ENCODE peak calls at places on chromosome 3, in five cellular contexts. One of them, this sample, is unnamed.

GRCh38 chr3:56119575-56120349 is 348.5 kb downstream of the ERC2 start:
- DNase-seq in BJ: peak
- DNase-seq in HepG2: no peak
- DNase-seq in GM20000: no peak
- DNase-seq in fibroblast of mammary gland: peak
- DNase-seq in this sample: no peak

GRCh38 chr3:81352867-81353266 is 408.6 kb downstream of the GBE1 start:
- DNase-seq in fibroblast of mammary gland: peak
- DNase-seq in BJ: no peak
- DNase-seq in HepG2: peak
- DNase-seq in GM20000: no peak
- DNase-seq in this sample: no peak

GRCh38 chr3:144052275-144052674 is 80.7 kb downstream of the DIPK2A start:
- DNase-seq in HepG2: no peak
- DNase-seq in BJ: no peak
- DNase-seq in fibroblast of mammary gland: peak
- DNase-seq in GM20000: no peak
- DNase-seq in this sample: no peak

GRCh38 chr3:135916310-135916709 is 49.2 kb upstream of the PPP2R3A start:
- DNase-seq in BJ: no peak
- DNase-seq in HepG2: no peak
- DNase-seq in GM20000: no peak
- DNase-seq in fibroblast of mammary gland: no peak
- DNase-seq in this sample: no peak

GRCh38 chr3:69288161-69288895 is 97.6 kb downstream of the FRMD4B start:
- DNase-seq in GM20000: no peak
- DNase-seq in HepG2: no peak
- DNase-seq in BJ: no peak
- DNase-seq in fibroblast of mammary gland: no peak
- DNase-seq in this sample: no peak

GRCh38 chr3:68288050-68288449 is 633.6 kb upstream of the SUCLG2 start:
- DNase-seq in HepG2: no peak
- DNase-seq in BJ: no peak
- DNase-seq in GM20000: no peak
- DNase-seq in fibroblast of mammary gland: no peak
- DNase-seq in this sample: no peak

GRCh38 chr3:63467392-63467791 is 185.1 kb upstream of the SNTN start:
- DNase-seq in HepG2: no peak
- DNase-seq in fibroblast of mammary gland: no peak
- DNase-seq in BJ: no peak
- DNase-seq in GM20000: no peak
- DNase-seq in this sample: no peak

GRCh38 chr3:65013053-65013452 is 325.3 kb upstream of the ADAMTS9 start:
- DNase-seq in GM20000: no peak
- DNase-seq in HepG2: no peak
- DNase-seq in fibroblast of mammary gland: no peak
- DNase-seq in BJ: no peak
- DNase-seq in this sample: no peak

GRCh38 chr3:85159376-85159775 is 200.6 kb downstream of the CADM2 start:
- DNase-seq in BJ: no peak
- DNase-seq in fibroblast of mammary gland: no peak
- DNase-seq in HepG2: no peak
- DNase-seq in GM20000: no peak
- DNase-seq in this sample: no peak

GRCh38 chr3:28973621-28974020 is 307.2 kb upstream of the RBMS3 start:
- DNase-seq in GM20000: no peak
- DNase-seq in BJ: no peak
- DNase-seq in HepG2: no peak
- DNase-seq in fibroblast of mammary gland: no peak
- DNase-seq in this sample: no peak

GRCh38 chr3:153829596-153830170 is 291.5 kb upstream of the ARHGEF26 start:
- DNase-seq in GM20000: no peak
- DNase-seq in fibroblast of mammary gland: peak
- DNase-seq in HepG2: no peak
- DNase-seq in BJ: no peak
- DNase-seq in this sample: no peak

GRCh38 chr3:89434621-89435380 is 327.4 kb downstream of the EPHA3 start:
- DNase-seq in HepG2: no peak
- DNase-seq in BJ: no peak
- DNase-seq in GM20000: no peak
- DNase-seq in fibroblast of mammary gland: no peak
- DNase-seq in this sample: no peak

GRCh38 chr3:55434789-55435188 is 52.3 kb downstream of the WNT5A start:
- DNase-seq in fibroblast of mammary gland: peak
- DNase-seq in BJ: no peak
- DNase-seq in HepG2: no peak
- DNase-seq in GM20000: peak
- DNase-seq in this sample: peak

GRCh38 chr3:75272708-75273107 is 391.4 kb upstream of the FRG2C start:
- DNase-seq in GM20000: no peak
- DNase-seq in fibroblast of mammary gland: peak
- DNase-seq in HepG2: no peak
- DNase-seq in BJ: peak
- DNase-seq in this sample: no peak

GRCh38 chr3:141242035-141242721 is 10.6 kb downstream of the PXYLP1 start:
- DNase-seq in GM20000: no peak
- DNase-seq in BJ: no peak
- DNase-seq in HepG2: no peak
- DNase-seq in fibroblast of mammary gland: peak
- DNase-seq in this sample: no peak

GRCh38 chr3:172591876-172592771 is 68.9 kb upstream of the TNFSF10 start:
- DNase-seq in BJ: no peak
- DNase-seq in fibroblast of mammary gland: no peak
- DNase-seq in GM20000: peak
- DNase-seq in HepG2: no peak
- DNase-seq in this sample: peak

GRCh38 chr3:186529204-186529999 is 14.8 kb downstream of the CRYGS start:
- DNase-seq in BJ: no peak
- DNase-seq in HepG2: no peak
- DNase-seq in fibroblast of mammary gland: no peak
- DNase-seq in GM20000: no peak
- DNase-seq in this sample: no peak

GRCh38 chr3:128556384-128556783 is 63.4 kb upstream of the GATA2 start:
- DNase-seq in GM20000: no peak
- DNase-seq in fibroblast of mammary gland: no peak
- DNase-seq in BJ: no peak
- DNase-seq in HepG2: no peak
- DNase-seq in this sample: no peak

GRCh38 chr3:31161889-31162288 is 267.4 kb upstream of the GADL1 start:
- DNase-seq in fibroblast of mammary gland: no peak
- DNase-seq in BJ: no peak
- DNase-seq in HepG2: no peak
- DNase-seq in GM20000: no peak
- DNase-seq in this sample: no peak

GRCh38 chr3:111616417-111617105 is 21.4 kb upstream of the ZBED2 start:
- DNase-seq in HepG2: peak
- DNase-seq in fibroblast of mammary gland: no peak
- DNase-seq in BJ: no peak
- DNase-seq in GM20000: peak
- DNase-seq in this sample: no peak

GRCh38 chr3:108620250-108620649 is 30.7 kb downstream of the DZIP3 start:
- DNase-seq in HepG2: no peak
- DNase-seq in BJ: no peak
- DNase-seq in fibroblast of mammary gland: no peak
- DNase-seq in GM20000: no peak
- DNase-seq in this sample: no peak

GRCh38 chr3:177603137-177603603 is 405.9 kb upstream of the TBL1XR1 start:
- DNase-seq in BJ: no peak
- DNase-seq in GM20000: no peak
- DNase-seq in fibroblast of mammary gland: no peak
- DNase-seq in HepG2: no peak
- DNase-seq in this sample: no peak

GRCh38 chr3:42020681-42021307 is 58.9 kb upstream of the ULK4 start:
- DNase-seq in HepG2: no peak
- DNase-seq in GM20000: no peak
- DNase-seq in BJ: no peak
- DNase-seq in fibroblast of mammary gland: peak
- DNase-seq in this sample: no peak

GRCh38 chr3:53807117-53807521 is 39.1 kb downstream of the CHDH start:
- DNase-seq in fibroblast of mammary gland: no peak
- DNase-seq in GM20000: no peak
- DNase-seq in BJ: no peak
- DNase-seq in HepG2: no peak
- DNase-seq in this sample: no peak

GRCh38 chr3:59064276-59064675 is 14.5 kb upstream of the CFAP20DC start:
- DNase-seq in HepG2: no peak
- DNase-seq in fibroblast of mammary gland: no peak
- DNase-seq in GM20000: no peak
- DNase-seq in BJ: no peak
- DNase-seq in this sample: no peak

GRCh38 chr3:117441851-117442250 is 732.3 kb downstream of the TUSC7 start:
- DNase-seq in GM20000: no peak
- DNase-seq in HepG2: no peak
- DNase-seq in fibroblast of mammary gland: no peak
- DNase-seq in BJ: no peak
- DNase-seq in this sample: no peak

GRCh38 chr3:118782755-118783202 is 251.9 kb downstream of the IGSF11 start:
- DNase-seq in GM20000: peak
- DNase-seq in HepG2: no peak
- DNase-seq in fibroblast of mammary gland: no peak
- DNase-seq in BJ: no peak
- DNase-seq in this sample: peak

GRCh38 chr3:22089284-22089683 is 338.3 kb upstream of the ZNF385D start:
- DNase-seq in fibroblast of mammary gland: peak
- DNase-seq in BJ: no peak
- DNase-seq in HepG2: peak
- DNase-seq in GM20000: peak
- DNase-seq in this sample: peak

GRCh38 chr3:131353016-131353877 is 28.3 kb upstream of the NUDT16 start:
- DNase-seq in GM20000: no peak
- DNase-seq in fibroblast of mammary gland: no peak
- DNase-seq in BJ: no peak
- DNase-seq in HepG2: no peak
- DNase-seq in this sample: no peak

DNA sequence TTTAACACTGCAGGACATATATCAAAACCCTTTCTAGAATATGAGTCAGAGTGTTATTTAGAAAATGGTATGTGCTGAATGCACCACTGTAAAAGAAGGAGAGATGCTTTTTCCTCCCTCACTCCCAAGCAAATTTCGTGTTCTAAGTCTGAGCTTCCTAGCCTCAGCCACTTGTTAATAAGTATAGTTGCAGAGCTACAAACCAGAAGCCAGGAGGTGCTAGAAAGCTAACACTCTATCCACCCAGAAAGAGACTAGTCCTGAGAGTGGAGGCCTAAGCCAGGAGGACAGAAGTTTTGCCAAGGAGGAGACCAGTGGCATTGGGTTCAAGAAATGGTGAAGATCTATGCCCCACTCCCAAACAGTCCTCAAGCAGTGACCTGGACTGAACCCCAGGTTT is 40.5 kb upstream of the GYG1 start:
- DNase-seq in fibroblast of mammary gland: peak
- DNase-seq in BJ: no peak
- DNase-seq in GM20000: no peak
- DNase-seq in HepG2: peak
- DNase-seq in this sample: no peak
- TF ChIP-seq CTCF in fibroblast of mammary gland: peak
- TF ChIP-seq CTCF in BJ: peak
- TF ChIP-seq CTCF in GM20000: no peak
- TF ChIP-seq CTCF in HepG2: peak
- TF ChIP-seq CTCF in this sample: no peak

DNA sequence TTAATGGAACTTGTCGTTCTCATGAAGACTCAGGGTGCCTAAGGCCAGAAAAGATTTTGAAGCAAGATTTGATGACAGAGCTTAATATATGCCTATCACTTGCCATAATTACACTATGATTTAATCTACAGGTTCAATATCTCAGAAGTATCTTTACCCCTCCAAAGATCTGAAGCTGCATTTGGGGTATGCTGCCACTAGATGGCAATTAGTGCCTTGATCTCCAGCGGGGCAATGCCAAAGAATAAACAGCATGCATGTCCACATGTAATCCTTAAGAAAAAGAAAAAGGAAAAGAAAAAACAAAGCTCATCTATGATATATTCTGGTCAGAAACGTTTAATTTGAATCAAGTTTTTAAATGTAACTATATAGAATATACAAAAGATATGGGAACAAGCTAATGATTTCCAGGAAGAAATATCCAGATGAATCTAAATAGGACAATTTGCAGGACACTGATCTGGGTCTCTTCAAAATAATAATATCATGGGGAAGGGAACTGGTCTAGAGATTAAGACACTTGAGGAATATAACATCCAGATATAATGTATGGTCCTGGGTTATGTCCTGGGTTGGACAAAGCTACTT is 55.0 kb upstream of the SOX14 start:
- DNase-seq in BJ: no peak
- DNase-seq in fibroblast of mammary gland: no peak
- DNase-seq in GM20000: peak
- DNase-seq in HepG2: peak
- DNase-seq in this sample: peak
- TF ChIP-seq CTCF in BJ: no peak
- TF ChIP-seq CTCF in fibroblast of mammary gland: peak
- TF ChIP-seq CTCF in GM20000: peak
- TF ChIP-seq CTCF in HepG2: peak
- TF ChIP-seq CTCF in this sample: peak

GRCh38 chr3:97967966-97968365 is 4.3 kb downstream of the RIOX2 start:
- DNase-seq in BJ: no peak
- DNase-seq in HepG2: no peak
- DNase-seq in GM20000: no peak
- DNase-seq in fibroblast of mammary gland: no peak
- DNase-seq in this sample: no peak
- TF ChIP-seq CTCF in BJ: no peak
- TF ChIP-seq CTCF in HepG2: peak
- TF ChIP-seq CTCF in GM20000: no peak
- TF ChIP-seq CTCF in fibroblast of mammary gland: peak
- TF ChIP-seq CTCF in this sample: no peak

GRCh38 chr3:102574355-102574754 is 139.5 kb downstream of the ZPLD1 start:
- DNase-seq in GM20000: no peak
- DNase-seq in HepG2: no peak
- DNase-seq in BJ: no peak
- DNase-seq in fibroblast of mammary gland: no peak
- DNase-seq in this sample: no peak

GRCh38 chr3:102577390-102577789 is 142.6 kb downstream of the ZPLD1 start:
- DNase-seq in fibroblast of mammary gland: no peak
- DNase-seq in HepG2: no peak
- DNase-seq in GM20000: no peak
- DNase-seq in BJ: no peak
- DNase-seq in this sample: no peak

GRCh38 chr3:102573483-102574028 is 138.7 kb downstream of the ZPLD1 start:
- DNase-seq in fibroblast of mammary gland: no peak
- DNase-seq in GM20000: no peak
- DNase-seq in BJ: no peak
- DNase-seq in HepG2: no peak
- DNase-seq in this sample: no peak

GRCh38 chr3:102580760-102581159 is 145.9 kb downstream of the ZPLD1 start:
- DNase-seq in fibroblast of mammary gland: no peak
- DNase-seq in HepG2: no peak
- DNase-seq in GM20000: no peak
- DNase-seq in BJ: no peak
- DNase-seq in this sample: no peak

GRCh38 chr3:102576651-102577050 is 141.8 kb downstream of the ZPLD1 start:
- DNase-seq in GM20000: no peak
- DNase-seq in fibroblast of mammary gland: no peak
- DNase-seq in HepG2: no peak
- DNase-seq in BJ: no peak
- DNase-seq in this sample: no peak
- TF ChIP-seq CTCF in GM20000: no peak
- TF ChIP-seq CTCF in fibroblast of mammary gland: no peak
- TF ChIP-seq CTCF in HepG2: no peak
- TF ChIP-seq CTCF in BJ: no peak
- TF ChIP-seq CTCF in this sample: no peak

GRCh38 chr3:103308921-103309320 is 874.1 kb downstream of the ZPLD1 start:
- DNase-seq in fibroblast of mammary gland: no peak
- DNase-seq in GM20000: no peak
- DNase-seq in HepG2: no peak
- DNase-seq in BJ: no peak
- DNase-seq in this sample: no peak
- TF ChIP-seq CTCF in fibroblast of mammary gland: no peak
- TF ChIP-seq CTCF in GM20000: no peak
- TF ChIP-seq CTCF in HepG2: no peak
- TF ChIP-seq CTCF in BJ: no peak
- TF ChIP-seq CTCF in this sample: no peak